ENCODE peak calls at places on chromosome 21, in six cellular contexts. L, T, Q, I, K and A are unnamed samples.

GRCh38 chr21:42258150-42258884 is 39.4 kb downstream of the ABCG1 start:
- DNase-seq in L (peak), T (peak), Q (peak), I (peak), K (peak), A (no peak)

GRCh38 chr21:46199436-46200373 is 15.4 kb upstream of the SPATC1L start:
- DNase-seq in L (no peak), T (no peak), Q (no peak), I (no peak), K (no peak), A (no peak)

GRCh38 chr21:45220106-45220505 is 67.6 kb downstream of the POFUT2 start:
- DNase-seq in L (no peak), T (no peak), Q (no peak), I (no peak), K (no peak), A (no peak)

GRCh38 chr21:14757533-14758327 is 211.6 kb upstream of the SAMSN1 start:
- DNase-seq in L (no peak), T (no peak), Q (no peak), I (no peak), K (no peak), A (no peak)

GRCh38 chr21:36874665-36875064 is 91.8 kb downstream of the HLCS start:
- DNase-seq in L (no peak), T (no peak), Q (no peak), I (no peak), K (no peak), A (no peak)

GRCh38 chr21:34243562-34243961 is 120.2 kb upstream of the KCNE2 start:
- DNase-seq in L (no peak), T (no peak), Q (peak), I (no peak), K (peak), A (no peak)

GRCh38 chr21:42129300-42130266 is 58.5 kb downstream of the UMODL1 start:
- DNase-seq in L (no peak), T (no peak), Q (peak), I (no peak), K (no peak), A (no peak)

GRCh38 chr21:26801524-26801923 is 43.7 kb downstream of the ADAMTS1 start:
- DNase-seq in L (no peak), T (no peak), Q (no peak), I (no peak), K (no peak), A (no peak)

GRCh38 chr21:38351961-38352521 is 95.2 kb downstream of the KCNJ15 start:
- DNase-seq in L (no peak), T (peak), Q (no peak), I (no peak), K (no peak), A (no peak)

GRCh38 chr21:45041351-45041805 is 33.0 kb upstream of the ADARB1 start:
- DNase-seq in L (peak), T (no peak), Q (no peak), I (no peak), K (no peak), A (no peak)

GRCh38 chr21:33350676-33351075 is 25.9 kb downstream of the IFNAR1 start:
- DNase-seq in L (no peak), T (no peak), Q (no peak), I (no peak), K (no peak), A (no peak)

GRCh38 chr21:27700974-27701614 is 734.2 kb upstream of the ADAMTS5 start:
- DNase-seq in L (peak), T (peak), Q (peak), I (peak), K (peak), A (no peak)

GRCh38 chr21:16587671-16588379 is 858.0 kb downstream of the USP25 start:
- DNase-seq in L (peak), T (peak), Q (no peak), I (no peak), K (no peak), A (peak)

GRCh38 chr21:46532080-46532479 is 72.8 kb downstream of the S100B start:
- DNase-seq in L (no peak), T (no peak), Q (no peak), I (no peak), K (no peak), A (no peak)

GRCh38 chr21:42228709-42229220 is 9.8 kb downstream of the ABCG1 start:
- DNase-seq in L (no peak), T (no peak), Q (no peak), I (no peak), K (no peak), A (no peak)

GRCh38 chr21:38272215-38272614 is 15.4 kb downstream of the KCNJ15 start:
- DNase-seq in L (no peak), T (no peak), Q (no peak), I (no peak), K (no peak), A (no peak)

GRCh38 chr21:16942703-16943102 is 570.1 kb upstream of the CXADR start:
- DNase-seq in L (no peak), T (no peak), Q (no peak), I (no peak), K (no peak), A (no peak)

GRCh38 chr21:21806711-21807597 is 808.7 kb downstream of the NCAM2 start:
- DNase-seq in L (no peak), T (no peak), Q (no peak), I (no peak), K (no peak), A (no peak)